ENCODE peak calls at places on chromosome 11, in eight cellular contexts. I, E, X, T, U, Z, J and P are unnamed samples. For H3K9me3, the result is how much of the 10 kb centered on the place peaks cover.

GRCh38 chr11:11786771-11787170 is 55.0 kb upstream of the USP47 start:
- DNase-seq in E (no peak), X (peak), U (peak), I (no peak), T (no peak), J (peak), Z (peak), P (peak)

GRCh38 chr11:40029406-40029805 is 1430.0 kb downstream of the LRRC4C start:
- DNase-seq in U (peak), I (no peak), T (no peak), E (no peak), Z (no peak), X (no peak), J (no peak), P (no peak)

GRCh38 chr11:45458269-45458668 is 172.1 kb upstream of the SYT13 start:
- DNase-seq in J (no peak), U (no peak), E (no peak), Z (no peak), X (no peak), T (no peak), I (no peak), P (no peak)

GRCh38 chr11:73539506-73540084 is 58.3 kb downstream of the FAM168A start:
- DNase-seq in J (no peak), E (no peak), U (no peak), I (no peak), X (no peak), Z (no peak), T (peak), P (no peak)

GRCh38 chr11:2589538-2589934 is 110.3 kb downstream of the KCNQ1OT1 start:
- DNase-seq in E (no peak), U (peak), J (no peak), I (no peak), X (no peak), Z (no peak), T (peak), P (no peak)

GRCh38 chr11:122758361-122758760 is 79.9 kb upstream of the CRTAM start:
- DNase-seq in X (no peak), I (no peak), J (no peak), T (no peak), U (no peak), E (no peak), Z (no peak), P (no peak)

GRCh38 chr11:69485337-69486041 is 4.0 kb downstream of the LINC01488 start:
- DNase-seq in T (no peak), I (no peak), J (no peak), Z (no peak), X (peak), U (no peak), E (no peak), P (no peak)

GRCh38 chr11:9280655-9281301 is 15.6 kb upstream of the DENND5A start:
- DNase-seq in T (no peak), E (no peak), Z (peak), J (peak), U (no peak), X (no peak), I (peak), P (no peak)

GRCh38 chr11:27209562-27210005 is 153.4 kb downstream of the CCDC34 start:
- DNase-seq in E (peak), I (no peak), T (no peak), U (peak), J (peak), Z (no peak), X (no peak), P (peak)

GRCh38 chr11:86069408-86070086 is 663 bp upstream of the PICALM start:
- DNase-seq in I (peak), X (no peak), E (peak), T (peak), J (peak), Z (no peak), U (peak), P (peak)

GRCh38 chr11:61056566-61056965 is 45.7 kb upstream of the CD5 start:
- DNase-seq in Z (no peak), X (peak), J (no peak), I (no peak), T (peak), E (no peak), U (no peak), P (no peak)

GRCh38 chr11:75639752-75640151 is 29.1 kb downstream of the MAP6 start:
- DNase-seq in I (no peak), J (no peak), U (peak), X (peak), Z (no peak), E (no peak), T (peak), P (peak)

GRCh38 chr11:93100211-93100610 is 97.6 kb downstream of the SLC36A4 start:
- DNase-seq in T (no peak), U (no peak), E (no peak), Z (no peak), I (no peak), J (no peak), X (no peak), P (peak)

GRCh38 chr11:3169952-3170755 is 5.0 kb upstream of the OSBPL5 start:
- DNase-seq in I (no peak), T (no peak), Z (no peak), X (no peak), J (peak), E (no peak), U (no peak), P (no peak)

GRCh38 chr11:46336781-46337180 is 10.5 kb upstream of the DGKZ start:
- DNase-seq in T (no peak), I (no peak), Z (no peak), X (no peak), E (no peak), U (no peak), J (no peak), P (peak)

GRCh38 chr11:96218901-96219300 is 124.1 kb downstream of the MAML2 start:
- DNase-seq in I (no peak), J (no peak), E (no peak), T (no peak), X (no peak), Z (no peak), U (no peak), P (no peak)

GRCh38 chr11:74546752-74547151 is 45.6 kb upstream of the POLD3 start:
- DNase-seq in Z (no peak), J (peak), T (no peak), E (no peak), U (peak), X (no peak), I (no peak), P (no peak)

GRCh38 chr11:78363018-78363619 is 54.5 kb downstream of the GAB2 start:
- DNase-seq in T (no peak), Z (no peak), U (no peak), E (no peak), X (no peak), I (no peak), J (no peak), P (no peak)

GRCh38 chr11:86660011-86660595 is 12.3 kb downstream of the ME3 start:
- DNase-seq in J (peak), T (peak), Z (no peak), U (no peak), E (no peak), I (no peak), X (no peak), P (peak)

GRCh38 chr11:85590848-85591483 is 36.2 kb downstream of the DLG2 start:
- DNase-seq in T (peak), J (peak), U (peak), E (peak), I (peak), Z (peak), X (peak), P (peak)

GRCh38 chr11:2533642-2534115 is 88.9 kb downstream of the KCNQ1 start:
- DNase-seq in U (peak), E (peak), I (no peak), T (no peak), Z (peak), X (peak), J (peak), P (peak)

GRCh38 chr11:129766858-129767604 is 48.6 kb upstream of the TMEM45B start:
- DNase-seq in X (peak), E (peak), Z (peak), T (peak), U (peak), I (peak), J (peak), P (peak)

GRCh38 chr11:13114566-13115465 is 105.7 kb downstream of the RASSF10 start:
- DNase-seq in I (no peak), T (peak), E (no peak), J (peak), X (peak), U (peak), Z (no peak), P (peak)

GRCh38 chr11:50071584-50072225 is 39.0 kb downstream of the OR4C45 start:
- DNase-seq in E (no peak), U (no peak), J (no peak), T (no peak), X (no peak), I (no peak), Z (no peak), P (no peak)
- H3K9me3 ChIP-seq in E (under half), U (under half), J (under half), T (under half), X (under half), I (under half), Z (under half), P (under half)

GRCh38 chr11:133579165-133580031 is 47.1 kb upstream of the OPCML start:
- DNase-seq in U (no peak), T (peak), J (no peak), E (no peak), X (peak), I (no peak), Z (no peak), P (no peak)
- TF ChIP-seq EZH2phosphoT487 in U (no peak), T (no peak), J (no peak), E (no peak), X (no peak), I (no peak), Z (no peak), P (no peak)

DNA sequence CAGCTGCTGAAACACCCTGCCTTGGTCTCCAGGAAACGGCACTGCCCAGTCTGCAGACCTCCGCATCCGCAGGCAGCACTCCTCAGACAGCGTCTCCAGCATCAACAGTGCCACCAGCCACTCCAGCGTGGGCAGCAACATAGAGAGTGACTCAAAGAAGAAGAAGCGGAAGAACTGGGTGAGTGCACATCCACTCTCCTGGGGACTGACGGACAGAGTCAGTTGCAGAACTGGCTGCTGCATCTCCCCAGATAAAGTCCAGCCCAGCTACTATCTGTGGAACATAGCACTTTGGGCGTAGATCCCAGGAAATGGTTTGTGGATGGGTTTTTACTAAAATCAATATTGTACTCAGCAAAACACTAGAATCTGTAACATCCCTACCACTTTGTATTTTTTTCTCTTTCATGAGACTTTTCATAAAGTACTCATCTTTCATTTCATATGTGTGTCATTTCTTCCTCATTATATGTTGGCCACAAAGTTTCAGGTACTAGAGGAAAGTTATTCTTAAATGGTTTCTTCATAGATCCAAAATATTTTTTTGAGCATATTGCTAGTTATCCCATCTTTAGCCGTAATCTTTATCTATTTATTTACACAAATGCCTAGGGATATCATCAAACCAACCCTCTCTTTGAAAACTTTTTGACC is 80.1 kb downstream of the DBX1 start:
- DNase-seq in X (no peak), E (no peak), I (no peak), Z (no peak), T (no peak), U (no peak), J (no peak), P (no peak)
- H2AFZ ChIP-seq in X (no peak), E (no peak), I (no peak), Z (no peak), T (no peak), U (no peak), J (no peak), P (no peak)

GRCh38 chr11:107102692-107103463 is 84.6 kb upstream of the GUCY1A2 start:
- DNase-seq in Z (no peak), T (no peak), E (no peak), X (no peak), U (no peak), J (no peak), I (no peak), P (no peak)
- H3K9me3 ChIP-seq in Z (under half), T (under half), E (under half), X (under half), U (under half), J (under half), I (under half), P (under half)

DNA sequence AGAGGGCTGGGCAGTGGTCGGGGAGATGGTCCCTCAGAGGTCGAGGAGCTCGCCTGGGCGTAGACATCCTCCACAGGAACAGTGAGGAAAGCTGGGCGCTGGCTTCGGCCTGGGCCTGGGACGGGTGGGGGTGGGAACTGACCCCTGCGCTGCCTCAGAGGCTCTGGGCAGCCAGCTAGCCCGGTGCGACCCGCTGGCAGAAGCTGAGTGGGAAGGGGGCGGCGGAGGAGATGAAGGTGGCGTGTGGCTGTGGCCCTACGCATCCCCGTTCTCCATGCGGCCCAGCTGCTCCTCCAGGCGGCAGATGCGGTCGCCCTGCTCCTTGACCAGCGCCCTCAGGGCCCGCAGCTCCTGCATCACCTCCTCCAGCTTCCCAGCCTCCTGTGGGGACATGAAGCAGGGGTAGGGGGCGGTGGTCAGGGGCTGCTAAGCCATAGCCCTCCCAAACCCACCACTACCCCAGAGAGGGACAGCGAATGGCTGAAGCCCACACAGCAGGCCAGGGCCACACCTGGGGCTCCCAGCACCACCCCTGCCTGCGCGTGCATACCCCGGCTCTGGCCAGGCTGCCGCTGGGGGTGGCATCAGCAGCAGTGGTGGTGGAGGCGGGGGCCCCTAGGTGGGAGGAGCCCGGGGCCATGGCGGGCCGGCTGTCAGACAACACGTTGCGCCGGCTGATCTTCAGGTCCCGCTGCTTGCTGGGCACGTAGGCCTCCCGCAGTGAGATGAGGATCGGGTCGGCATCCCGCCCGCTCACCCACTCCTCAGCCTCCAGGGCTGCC is 830 bp upstream of the PTPRCAP start:
- DNase-seq in J (no peak), T (no peak), I (peak), U (no peak), X (no peak), Z (no peak), E (no peak), P (no peak)
- TF ChIP-seq EZH2phosphoT487 in J (no peak), T (no peak), I (no peak), U (no peak), X (no peak), Z (no peak), E (no peak), P (no peak)

DNA sequence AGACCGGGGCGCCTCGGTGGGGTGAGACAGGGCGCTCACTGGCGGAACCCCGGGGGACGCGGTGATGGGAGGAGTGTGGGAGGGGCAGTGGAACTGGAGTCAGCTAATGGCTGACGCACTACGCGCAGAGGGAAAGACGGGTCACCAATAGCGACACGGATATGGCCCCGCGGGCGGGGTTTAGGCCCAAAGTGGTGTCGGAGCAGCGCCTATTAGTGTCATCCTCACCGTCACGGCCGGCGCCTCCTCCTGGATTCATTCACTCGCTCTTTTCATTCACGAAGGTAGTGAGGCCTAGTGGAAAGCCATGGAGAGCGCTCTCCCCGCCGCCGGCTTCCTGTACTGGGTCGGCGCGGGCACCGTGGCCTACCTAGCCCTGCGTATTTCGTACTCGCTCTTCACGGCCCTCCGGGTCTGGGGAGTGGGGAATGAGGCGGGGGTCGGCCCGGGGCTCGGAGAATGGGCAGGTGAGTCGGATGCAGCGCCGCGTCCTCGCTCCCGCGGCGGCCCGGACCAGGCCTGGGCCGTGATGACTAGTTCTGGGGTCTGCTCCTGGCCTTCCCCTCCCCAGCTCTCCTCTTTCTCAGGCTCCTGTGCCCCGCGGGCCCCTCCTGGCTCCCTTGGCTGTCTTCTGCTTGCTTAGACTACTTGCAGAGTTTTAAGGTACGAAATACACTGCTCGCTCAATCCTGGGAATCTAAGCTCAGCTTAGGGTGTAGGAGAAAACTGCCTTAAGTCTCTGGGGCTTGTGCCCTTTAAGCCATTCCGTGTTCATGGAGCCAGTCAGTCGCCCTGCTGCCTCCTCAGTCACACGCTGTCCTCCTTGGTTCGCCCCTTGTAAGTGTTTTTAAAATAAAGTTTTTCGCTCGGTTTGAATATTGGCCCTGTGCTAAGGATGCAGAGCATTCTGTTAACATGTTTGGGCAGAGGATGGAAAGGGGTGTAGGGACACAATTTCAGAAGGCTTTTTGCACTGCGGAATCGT is at the start of gene HSD17B12:
- DNase-seq in I (peak), Z (peak), T (peak), J (peak), X (peak), U (peak), E (peak), P (peak)
- H2AFZ ChIP-seq in I (peak), Z (peak), T (peak), J (peak), X (peak), U (peak), E (peak), P (peak)

DNA sequence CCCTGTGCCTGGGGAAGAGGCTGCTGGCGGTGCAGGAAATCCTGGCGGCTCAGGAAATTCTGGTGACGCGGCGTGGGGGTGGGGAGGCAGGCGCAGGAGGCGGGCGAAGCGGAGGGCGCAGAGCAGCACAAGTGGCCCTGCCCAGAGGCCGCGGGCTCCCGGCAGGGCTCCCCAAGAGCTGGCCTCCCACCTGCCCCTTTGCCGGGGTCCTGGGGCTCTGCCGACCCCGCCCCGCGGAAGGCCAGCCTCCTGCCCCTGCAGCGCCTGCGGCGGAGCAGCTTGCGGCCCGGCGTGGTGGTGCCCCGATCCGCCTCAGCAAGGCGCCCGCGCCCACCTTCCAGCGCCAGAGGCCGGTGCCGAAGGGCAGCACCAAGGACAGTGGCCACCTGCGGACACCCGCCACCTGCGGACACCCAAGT is 100.2 kb upstream of the OR4C13 start:
- DNase-seq in I (no peak), E (no peak), X (no peak), J (no peak), U (no peak), T (no peak), Z (no peak), P (no peak)
- H3K9me3 ChIP-seq in I (under half), E (under half), X (under half), J (under half), U (under half), T (under half), Z (under half), P (under half)

GRCh38 chr11:111347723-111348115 is 31.4 kb downstream of the POU2AF1 start:
- DNase-seq in Z (no peak), I (no peak), J (peak), X (no peak), U (no peak), T (no peak), E (no peak), P (peak)

GRCh38 chr11:111344032-111344431 is 35.0 kb downstream of the POU2AF1 start:
- DNase-seq in I (no peak), J (peak), E (no peak), T (no peak), U (peak), X (no peak), Z (no peak), P (peak)

GRCh38 chr11:111348147-111348546 is 30.9 kb downstream of the POU2AF1 start:
- DNase-seq in X (no peak), I (no peak), U (no peak), Z (no peak), J (no peak), E (no peak), T (no peak), P (no peak)

GRCh38 chr11:111349191-111349695 is 29.8 kb downstream of the POU2AF1 start:
- DNase-seq in Z (no peak), U (no peak), E (no peak), X (no peak), I (no peak), J (no peak), T (no peak), P (no peak)

GRCh38 chr11:111347002-111347722 is 31.9 kb downstream of the POU2AF1 start:
- DNase-seq in J (no peak), U (no peak), T (no peak), Z (no peak), X (no peak), E (no peak), I (no peak), P (peak)
- TF ChIP-seq EZH2phosphoT487 in J (no peak), U (no peak), T (no peak), Z (no peak), X (no peak), E (no peak), I (no peak), P (no peak)

GRCh38 chr11:119567667-119568582 is 145.0 kb upstream of the THY1 start:
- DNase-seq in U (peak), T (peak), X (no peak), E (no peak), I (no peak), Z (no peak), J (peak), P (peak)
- H2AFZ ChIP-seq in U (no peak), T (peak), X (no peak), E (no peak), I (no peak), Z (no peak), J (peak), P (no peak)

DNA sequence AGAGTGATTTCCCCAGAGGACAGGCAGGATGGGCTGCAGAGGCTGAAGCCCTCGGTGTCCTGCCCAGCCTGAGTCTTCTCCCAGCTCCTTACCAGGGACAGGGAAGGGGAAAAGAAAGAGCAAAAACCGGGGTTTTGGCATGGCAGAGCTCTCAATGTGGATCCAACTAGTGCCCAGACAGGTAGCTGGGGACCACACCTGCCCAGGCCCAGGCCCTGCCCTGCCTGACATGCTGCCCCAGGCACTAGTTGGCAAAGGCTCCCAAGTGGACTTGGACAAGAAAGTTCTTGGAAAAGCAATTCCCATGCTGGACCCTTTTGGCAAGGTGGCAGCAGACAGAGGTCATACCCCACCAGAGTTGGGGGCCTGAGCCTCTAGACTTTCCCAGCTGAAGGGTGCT is 31.1 kb downstream of the NECTIN1 start:
- DNase-seq in J (no peak), X (no peak), I (no peak), T (no peak), Z (no peak), U (no peak), E (no peak), P (no peak)
- H3K9me3 ChIP-seq in J (under half), X (under half), I (under half), T (under half), Z (under half), U (under half), E (under half), P (under half)